ENCODE peak calls at places on chromosomes 4 and X, in nine cellular contexts. One of them, this sample, is unnamed.

GRCh38 chr4:54961357-54961975 is 163.9 kb downstream of the KDR start:
- DNase-seq in left lung: no peak
- DNase-seq in thyroid gland: no peak
- DNase-seq in gastrocnemius medialis: no peak
- DNase-seq in cardiac muscle cell: peak; percentile 57
- DNase-seq in CD4-positive, CD25-positive, alpha-beta regulatory T cell: peak; percentile 19
- DNase-seq in dorsolateral prefrontal cortex: no peak
- DNase-seq in right lobe of liver: no peak
- DNase-seq in spleen: no peak
- DNase-seq in this sample: no peak

GRCh38 chr4:42412251-42412650 is 15.0 kb downstream of the SHISA3 start:
- DNase-seq in cardiac muscle cell: peak; percentile 95
- DNase-seq in CD4-positive, CD25-positive, alpha-beta regulatory T cell: no peak
- DNase-seq in right lobe of liver: no peak
- DNase-seq in left lung: no peak
- DNase-seq in gastrocnemius medialis: no peak
- DNase-seq in dorsolateral prefrontal cortex: no peak
- DNase-seq in thyroid gland: no peak
- DNase-seq in spleen: no peak
- DNase-seq in this sample: no peak

GRCh38 chr4:46462746-46463145 is 72.8 kb upstream of the GABRA2 start:
- DNase-seq in dorsolateral prefrontal cortex: no peak
- DNase-seq in thyroid gland: no peak
- DNase-seq in right lobe of liver: no peak
- DNase-seq in CD4-positive, CD25-positive, alpha-beta regulatory T cell: no peak
- DNase-seq in left lung: no peak
- DNase-seq in spleen: no peak
- DNase-seq in gastrocnemius medialis: no peak
- DNase-seq in cardiac muscle cell: no peak
- DNase-seq in this sample: no peak

GRCh38 chr4:6221851-6222760 is 21.8 kb upstream of the JAKMIP1 start:
- DNase-seq in cardiac muscle cell: peak; percentile 30
- DNase-seq in dorsolateral prefrontal cortex: peak; percentile 88
- DNase-seq in right lobe of liver: peak; percentile 59
- DNase-seq in gastrocnemius medialis: no peak
- DNase-seq in CD4-positive, CD25-positive, alpha-beta regulatory T cell: peak; percentile 12
- DNase-seq in left lung: no peak
- DNase-seq in thyroid gland: peak; percentile 35
- DNase-seq in spleen: peak; percentile 73
- DNase-seq in this sample: no peak

GRCh38 chrX:81286608-81287007 is 84.7 kb downstream of the SH3BGRL start:
- DNase-seq in CD4-positive, CD25-positive, alpha-beta regulatory T cell: no peak
- DNase-seq in right lobe of liver: no peak
- DNase-seq in spleen: no peak
- DNase-seq in gastrocnemius medialis: no peak
- DNase-seq in thyroid gland: no peak
- DNase-seq in cardiac muscle cell: no peak
- DNase-seq in dorsolateral prefrontal cortex: no peak
- DNase-seq in left lung: no peak
- DNase-seq in this sample: no peak

GRCh38 chr4:112357897-112358296 is 60.7 kb downstream of the ALPK1 start:
- DNase-seq in dorsolateral prefrontal cortex: no peak
- DNase-seq in cardiac muscle cell: no peak
- DNase-seq in thyroid gland: no peak
- DNase-seq in gastrocnemius medialis: no peak
- DNase-seq in right lobe of liver: no peak
- DNase-seq in spleen: no peak
- DNase-seq in CD4-positive, CD25-positive, alpha-beta regulatory T cell: no peak
- DNase-seq in left lung: peak; percentile 40
- DNase-seq in this sample: no peak

GRCh38 chr4:52750819-52751348 is 341 bp downstream of the ERVMER34-1 start:
- DNase-seq in right lobe of liver: peak; percentile 54
- DNase-seq in gastrocnemius medialis: no peak
- DNase-seq in thyroid gland: peak; percentile 13
- DNase-seq in dorsolateral prefrontal cortex: peak; percentile 4
- DNase-seq in CD4-positive, CD25-positive, alpha-beta regulatory T cell: peak; percentile 2
- DNase-seq in cardiac muscle cell: no peak
- DNase-seq in left lung: peak; percentile 79
- DNase-seq in spleen: peak; percentile 77
- DNase-seq in this sample: no peak

GRCh38 chrX:133549319-133549933 is 134.1 kb upstream of the GPC4 start:
- DNase-seq in dorsolateral prefrontal cortex: no peak
- DNase-seq in CD4-positive, CD25-positive, alpha-beta regulatory T cell: no peak
- DNase-seq in left lung: no peak
- DNase-seq in spleen: no peak
- DNase-seq in cardiac muscle cell: no peak
- DNase-seq in gastrocnemius medialis: no peak
- DNase-seq in thyroid gland: no peak
- DNase-seq in right lobe of liver: no peak
- DNase-seq in this sample: no peak

GRCh38 chr4:22986881-22987280 is 294.1 kb downstream of the GBA3 start:
- DNase-seq in left lung: no peak
- DNase-seq in CD4-positive, CD25-positive, alpha-beta regulatory T cell: no peak
- DNase-seq in gastrocnemius medialis: no peak
- DNase-seq in dorsolateral prefrontal cortex: no peak
- DNase-seq in right lobe of liver: no peak
- DNase-seq in spleen: no peak
- DNase-seq in cardiac muscle cell: no peak
- DNase-seq in thyroid gland: no peak
- DNase-seq in this sample: no peak

GRCh38 chr4:41006141-41006540 is 208.2 kb downstream of the APBB2 start:
- DNase-seq in thyroid gland: no peak
- DNase-seq in left lung: no peak
- DNase-seq in gastrocnemius medialis: no peak
- DNase-seq in right lobe of liver: no peak
- DNase-seq in dorsolateral prefrontal cortex: no peak
- DNase-seq in CD4-positive, CD25-positive, alpha-beta regulatory T cell: no peak
- DNase-seq in cardiac muscle cell: peak; percentile 50
- DNase-seq in spleen: no peak
- DNase-seq in this sample: no peak

GRCh38 chr4:181784881-181785280 is 458.3 kb upstream of the TENM3 start:
- DNase-seq in spleen: no peak
- DNase-seq in dorsolateral prefrontal cortex: no peak
- DNase-seq in cardiac muscle cell: no peak
- DNase-seq in thyroid gland: no peak
- DNase-seq in CD4-positive, CD25-positive, alpha-beta regulatory T cell: no peak
- DNase-seq in gastrocnemius medialis: no peak
- DNase-seq in left lung: no peak
- DNase-seq in right lobe of liver: no peak
- DNase-seq in this sample: no peak

GRCh38 chr4:151099976-151100417 is 569 bp downstream of the RPS3A start:
- DNase-seq in right lobe of liver: no peak
- DNase-seq in spleen: no peak
- DNase-seq in left lung: no peak
- DNase-seq in thyroid gland: no peak
- DNase-seq in gastrocnemius medialis: no peak
- DNase-seq in CD4-positive, CD25-positive, alpha-beta regulatory T cell: no peak
- DNase-seq in dorsolateral prefrontal cortex: no peak
- DNase-seq in cardiac muscle cell: peak; percentile 50
- DNase-seq in this sample: no peak

GRCh38 chr4:77921701-77922100 is 59.1 kb downstream of the MRPL1 start:
- DNase-seq in left lung: no peak
- DNase-seq in right lobe of liver: no peak
- DNase-seq in thyroid gland: no peak
- DNase-seq in CD4-positive, CD25-positive, alpha-beta regulatory T cell: no peak
- DNase-seq in dorsolateral prefrontal cortex: no peak
- DNase-seq in spleen: no peak
- DNase-seq in cardiac muscle cell: peak; percentile 95
- DNase-seq in gastrocnemius medialis: no peak
- DNase-seq in this sample: no peak

GRCh38 chr4:17030543-17030942 is 132.1 kb upstream of the LDB2 start:
- DNase-seq in dorsolateral prefrontal cortex: no peak
- DNase-seq in left lung: no peak
- DNase-seq in right lobe of liver: no peak
- DNase-seq in thyroid gland: no peak
- DNase-seq in cardiac muscle cell: peak; percentile 87
- DNase-seq in gastrocnemius medialis: no peak
- DNase-seq in spleen: no peak
- DNase-seq in CD4-positive, CD25-positive, alpha-beta regulatory T cell: no peak
- DNase-seq in this sample: no peak

GRCh38 chrX:110853610-110854009 is 58.0 kb upstream of the CHRDL1 start:
- DNase-seq in gastrocnemius medialis: no peak
- DNase-seq in dorsolateral prefrontal cortex: peak; percentile 18
- DNase-seq in right lobe of liver: no peak
- DNase-seq in spleen: no peak
- DNase-seq in cardiac muscle cell: peak; percentile 6
- DNase-seq in left lung: no peak
- DNase-seq in thyroid gland: peak; percentile 64
- DNase-seq in CD4-positive, CD25-positive, alpha-beta regulatory T cell: no peak
- DNase-seq in this sample: peak; percentile 61

GRCh38 chrX:33149085-33149484 is 62.3 kb downstream of the DMD start:
- DNase-seq in gastrocnemius medialis: no peak
- DNase-seq in dorsolateral prefrontal cortex: no peak
- DNase-seq in left lung: no peak
- DNase-seq in cardiac muscle cell: no peak
- DNase-seq in right lobe of liver: no peak
- DNase-seq in spleen: no peak
- DNase-seq in CD4-positive, CD25-positive, alpha-beta regulatory T cell: no peak
- DNase-seq in thyroid gland: no peak
- DNase-seq in this sample: no peak

GRCh38 chr4:123649248-123649643 is 252.7 kb downstream of the SPRY1 start:
- DNase-seq in left lung: no peak
- DNase-seq in thyroid gland: no peak
- DNase-seq in spleen: no peak
- DNase-seq in dorsolateral prefrontal cortex: no peak
- DNase-seq in cardiac muscle cell: peak; percentile 19
- DNase-seq in gastrocnemius medialis: no peak
- DNase-seq in right lobe of liver: no peak
- DNase-seq in CD4-positive, CD25-positive, alpha-beta regulatory T cell: no peak
- DNase-seq in this sample: no peak

GRCh38 chr4:147160908-147161513 is 215.3 kb upstream of the TTC29 start:
- DNase-seq in right lobe of liver: no peak
- DNase-seq in gastrocnemius medialis: no peak
- DNase-seq in thyroid gland: peak; percentile 39
- DNase-seq in dorsolateral prefrontal cortex: no peak
- DNase-seq in left lung: no peak
- DNase-seq in CD4-positive, CD25-positive, alpha-beta regulatory T cell: peak; percentile 31
- DNase-seq in spleen: no peak
- DNase-seq in cardiac muscle cell: peak; percentile 77
- DNase-seq in this sample: no peak

GRCh38 chr4:113468165-113469022 is 293.1 kb downstream of the CAMK2D start:
- DNase-seq in left lung: peak; percentile 76
- DNase-seq in cardiac muscle cell: peak; percentile 99
- DNase-seq in gastrocnemius medialis: peak; percentile 95
- DNase-seq in spleen: no peak
- DNase-seq in dorsolateral prefrontal cortex: no peak
- DNase-seq in thyroid gland: peak; percentile 75
- DNase-seq in CD4-positive, CD25-positive, alpha-beta regulatory T cell: no peak
- DNase-seq in right lobe of liver: no peak
- DNase-seq in this sample: peak; percentile 30

GRCh38 chrX:3990569-3990968 is 277.1 kb upstream of the PRKX start:
- DNase-seq in dorsolateral prefrontal cortex: no peak
- DNase-seq in spleen: no peak
- DNase-seq in gastrocnemius medialis: no peak
- DNase-seq in left lung: no peak
- DNase-seq in cardiac muscle cell: no peak
- DNase-seq in thyroid gland: no peak
- DNase-seq in CD4-positive, CD25-positive, alpha-beta regulatory T cell: no peak
- DNase-seq in right lobe of liver: no peak
- DNase-seq in this sample: no peak

GRCh38 chrX:48911407-48912182 is at the start of gene SLC35A2:
- DNase-seq in left lung: peak; percentile 93
- DNase-seq in right lobe of liver: peak; percentile 89
- DNase-seq in dorsolateral prefrontal cortex: peak; percentile 86
- DNase-seq in spleen: peak; percentile 96
- DNase-seq in cardiac muscle cell: peak; percentile 69
- DNase-seq in thyroid gland: peak; percentile 87
- DNase-seq in gastrocnemius medialis: peak; percentile 66
- DNase-seq in CD4-positive, CD25-positive, alpha-beta regulatory T cell: peak; percentile 90
- DNase-seq in this sample: peak; percentile 81

GRCh38 chrX:149531599-149531998 is 9.2 kb upstream of the EOLA1 start:
- DNase-seq in right lobe of liver: no peak
- DNase-seq in left lung: no peak
- DNase-seq in dorsolateral prefrontal cortex: no peak
- DNase-seq in thyroid gland: no peak
- DNase-seq in cardiac muscle cell: no peak
- DNase-seq in CD4-positive, CD25-positive, alpha-beta regulatory T cell: no peak
- DNase-seq in gastrocnemius medialis: no peak
- DNase-seq in spleen: no peak
- DNase-seq in this sample: no peak

GRCh38 chr4:174401471-174402130 is 117.9 kb downstream of the CEP44 start:
- DNase-seq in dorsolateral prefrontal cortex: no peak
- DNase-seq in cardiac muscle cell: no peak
- DNase-seq in spleen: no peak
- DNase-seq in right lobe of liver: no peak
- DNase-seq in left lung: no peak
- DNase-seq in gastrocnemius medialis: no peak
- DNase-seq in thyroid gland: no peak
- DNase-seq in CD4-positive, CD25-positive, alpha-beta regulatory T cell: no peak
- DNase-seq in this sample: no peak
- H3K27ac ChIP-seq in dorsolateral prefrontal cortex: no peak overlapping the region
- H3K27ac ChIP-seq in cardiac muscle cell: no peak overlapping the region
- H3K27ac ChIP-seq in spleen: no peak overlapping the region
- H3K27ac ChIP-seq in right lobe of liver: no peak overlapping the region
- H3K27ac ChIP-seq in left lung: no peak overlapping the region
- H3K27ac ChIP-seq in gastrocnemius medialis: no peak overlapping the region
- H3K27ac ChIP-seq in thyroid gland: no peak overlapping the region
- H3K27ac ChIP-seq in CD4-positive, CD25-positive, alpha-beta regulatory T cell: no peak overlapping the region
- H3K27ac ChIP-seq in this sample: no peak overlapping the region

GRCh38 chr4:11791808-11792207 is 363.1 kb upstream of the HS3ST1 start:
- DNase-seq in spleen: no peak
- DNase-seq in gastrocnemius medialis: no peak
- DNase-seq in CD4-positive, CD25-positive, alpha-beta regulatory T cell: no peak
- DNase-seq in thyroid gland: no peak
- DNase-seq in cardiac muscle cell: no peak
- DNase-seq in dorsolateral prefrontal cortex: no peak
- DNase-seq in left lung: no peak
- DNase-seq in right lobe of liver: no peak
- DNase-seq in this sample: no peak
- H3K27ac ChIP-seq in spleen: no peak overlapping the region
- H3K27ac ChIP-seq in gastrocnemius medialis: no peak overlapping the region
- H3K27ac ChIP-seq in CD4-positive, CD25-positive, alpha-beta regulatory T cell: no peak overlapping the region
- H3K27ac ChIP-seq in thyroid gland: no peak overlapping the region
- H3K27ac ChIP-seq in cardiac muscle cell: no peak overlapping the region
- H3K27ac ChIP-seq in dorsolateral prefrontal cortex: no peak overlapping the region
- H3K27ac ChIP-seq in left lung: no peak overlapping the region
- H3K27ac ChIP-seq in right lobe of liver: no peak overlapping the region
- H3K27ac ChIP-seq in this sample: no peak overlapping the region

GRCh38 chrX:118872102-118872566 is 48.5 kb downstream of the ZCCHC12 start:
- DNase-seq in CD4-positive, CD25-positive, alpha-beta regulatory T cell: no peak
- DNase-seq in left lung: no peak
- DNase-seq in spleen: no peak
- DNase-seq in dorsolateral prefrontal cortex: peak; percentile 38
- DNase-seq in right lobe of liver: no peak
- DNase-seq in gastrocnemius medialis: peak; percentile 59
- DNase-seq in cardiac muscle cell: no peak
- DNase-seq in thyroid gland: peak; percentile 69
- DNase-seq in this sample: peak; percentile 23
- H3K27ac ChIP-seq in CD4-positive, CD25-positive, alpha-beta regulatory T cell: no peak overlapping the region
- H3K27ac ChIP-seq in left lung: peak overlapping the region; percentile 19
- H3K27ac ChIP-seq in spleen: no peak overlapping the region
- H3K27ac ChIP-seq in dorsolateral prefrontal cortex: no peak overlapping the region
- H3K27ac ChIP-seq in right lobe of liver: peak overlapping the region; percentile 78
- H3K27ac ChIP-seq in gastrocnemius medialis: peak overlapping the region; percentile 89
- H3K27ac ChIP-seq in cardiac muscle cell: no peak overlapping the region
- H3K27ac ChIP-seq in thyroid gland: peak overlapping the region; percentile 94
- H3K27ac ChIP-seq in this sample: peak overlapping the region; percentile 77

GRCh38 chr4:74023709-74024108 is 14.8 kb downstream of the CXCL3 start:
- DNase-seq in gastrocnemius medialis: no peak
- DNase-seq in dorsolateral prefrontal cortex: no peak
- DNase-seq in CD4-positive, CD25-positive, alpha-beta regulatory T cell: no peak
- DNase-seq in left lung: no peak
- DNase-seq in thyroid gland: no peak
- DNase-seq in cardiac muscle cell: no peak
- DNase-seq in spleen: no peak
- DNase-seq in right lobe of liver: no peak
- DNase-seq in this sample: no peak
- H3K27ac ChIP-seq in gastrocnemius medialis: no peak overlapping the region
- H3K27ac ChIP-seq in dorsolateral prefrontal cortex: no peak overlapping the region
- H3K27ac ChIP-seq in CD4-positive, CD25-positive, alpha-beta regulatory T cell: no peak overlapping the region
- H3K27ac ChIP-seq in left lung: no peak overlapping the region
- H3K27ac ChIP-seq in thyroid gland: no peak overlapping the region
- H3K27ac ChIP-seq in cardiac muscle cell: no peak overlapping the region
- H3K27ac ChIP-seq in spleen: no peak overlapping the region
- H3K27ac ChIP-seq in right lobe of liver: no peak overlapping the region
- H3K27ac ChIP-seq in this sample: no peak overlapping the region